ENCODE peak calls at places on chromosomes 4 and X, in seven cellular contexts. O is AG04450, Q is tibial artery, N is cardiac fibroblast, F is pancreas, E is GM23338, J is WERI-Rb-1. S is an unnamed sample.

GRCh38 chr4:1090465-1091440 is 22.6 kb downstream of the RNF212 start:
- DNase-seq in O (no peak), Q (no peak), N (no peak), F (no peak), E (no peak), J (no peak), S (no peak)

GRCh38 chr4:71266090-71266794 is 72.6 kb upstream of the SLC4A4 start:
- DNase-seq in O (peak), Q (no peak), N (peak), F (no peak), E (no peak), J (no peak), S (no peak)

GRCh38 chr4:123824524-123824923 is 427.9 kb downstream of the SPRY1 start:
- DNase-seq in O (no peak), Q (no peak), N (peak), F (no peak), E (no peak), J (no peak), S (no peak)

GRCh38 chrX:154990496-154990895 is 32.0 kb downstream of the F8 start:
- DNase-seq in O (no peak), Q (no peak), N (no peak), F (no peak), E (no peak), J (no peak), S (no peak)

GRCh38 chrX:40175416-40176255 is 77.9 kb upstream of the BCOR start:
- DNase-seq in O (no peak), Q (peak), N (peak), F (peak), E (peak), J (peak), S (peak)

GRCh38 chr4:87073570-87074470 is 139.0 kb downstream of the AFF1 start:
- DNase-seq in O (no peak), Q (no peak), N (no peak), F (no peak), E (no peak), J (peak), S (peak)

GRCh38 chr4:168832746-168833575 is 177.1 kb downstream of the CBR4 start:
- DNase-seq in O (no peak), Q (peak), N (peak), F (peak), E (peak), J (peak), S (no peak)

GRCh38 chrX:39449352-39449751 is 648.1 kb downstream of the MID1IP1 start:
- DNase-seq in O (no peak), Q (no peak), N (no peak), F (no peak), E (no peak), J (no peak), S (no peak)

GRCh38 chr4:176300565-176300964 is 19.2 kb upstream of the SPCS3 start:
- DNase-seq in O (no peak), Q (no peak), N (no peak), F (no peak), E (no peak), J (no peak), S (no peak)

GRCh38 chrX:10087391-10087790 is 69.4 kb upstream of the CLCN4 start:
- DNase-seq in O (no peak), Q (no peak), N (no peak), F (no peak), E (no peak), J (no peak), S (no peak)

GRCh38 chrX:140701480-140701879 is 8.1 kb upstream of the LINC00632 start:
- DNase-seq in O (no peak), Q (no peak), N (peak), F (no peak), E (peak), J (no peak), S (no peak)

GRCh38 chrX:133670394-133670793 is 255.1 kb upstream of the GPC4 start:
- DNase-seq in O (peak), Q (no peak), N (peak), F (no peak), E (peak), J (no peak), S (no peak)

GRCh38 chr4:78747328-78747946 is 28.7 kb upstream of the BMP2K start:
- DNase-seq in O (peak), Q (no peak), N (peak), F (no peak), E (no peak), J (no peak), S (no peak)

GRCh38 chr4:167234388-167234881 is at the start of gene SPOCK3:
- DNase-seq in O (no peak), Q (no peak), N (peak), F (peak), E (peak), J (peak), S (no peak)

GRCh38 chrX:106039920-106040319 is 1.4 kb upstream of the SERPINA7 start:
- DNase-seq in O (no peak), Q (no peak), N (peak), F (peak), E (peak), J (no peak), S (no peak)

GRCh38 chrX:72123471-72124185 is 8.1 kb downstream of the RTL5 start:
- DNase-seq in O (no peak), Q (peak), N (peak), F (no peak), E (peak), J (peak), S (no peak)

GRCh38 chr4:169385356-169385755 is 114.6 kb upstream of the SH3RF1 start:
- DNase-seq in O (peak), Q (no peak), N (peak), F (no peak), E (no peak), J (no peak), S (no peak)

GRCh38 chr4:20408596-20408995 is 156.9 kb downstream of the SLIT2 start:
- DNase-seq in O (no peak), Q (no peak), N (peak), F (no peak), E (no peak), J (no peak), S (no peak)

GRCh38 chrX:74531081-74531480 is 83.3 kb downstream of the RLIM start:
- DNase-seq in O (no peak), Q (no peak), N (no peak), F (no peak), E (no peak), J (no peak), S (no peak)

GRCh38 chrX:48531359-48531954 is 8.1 kb upstream of the TBC1D25 start:
- DNase-seq in O (no peak), Q (no peak), N (peak), F (no peak), E (no peak), J (no peak), S (no peak)

GRCh38 chr4:5371415-5372190 is 320.3 kb downstream of the STK32B start:
- DNase-seq in O (peak), Q (no peak), N (no peak), F (peak), E (no peak), J (no peak), S (no peak)

GRCh38 chrX:79367907-79368306 is 773 bp upstream of the ITM2A start:
- DNase-seq in O (no peak), Q (no peak), N (no peak), F (no peak), E (peak), J (no peak), S (no peak)

GRCh38 chr4:11467931-11468330 is 39.2 kb upstream of the HS3ST1 start:
- DNase-seq in O (no peak), Q (no peak), N (no peak), F (no peak), E (no peak), J (no peak), S (no peak)

GRCh38 chrX:139388234-139388633 is 142.3 kb upstream of the F9 start:
- DNase-seq in O (no peak), Q (no peak), N (no peak), F (no peak), E (peak), J (no peak), S (no peak)

GRCh38 chr4:41796545-41797210 is 48.2 kb upstream of the PHOX2B start:
- DNase-seq in O (no peak), Q (no peak), N (no peak), F (no peak), E (peak), J (peak), S (no peak)

GRCh38 chr4:8710946-8711345 is 118.4 kb downstream of the CPZ start:
- DNase-seq in O (no peak), Q (peak), N (no peak), F (no peak), E (no peak), J (no peak), S (no peak)

GRCh38 chr4:173461170-173461569 is 62.3 kb upstream of the SCRG1 start:
- DNase-seq in O (no peak), Q (no peak), N (no peak), F (no peak), E (no peak), J (no peak), S (no peak)

GRCh38 chr4:189022441-189023035 is 883.3 kb downstream of the TRIML1 start:
- DNase-seq in O (peak), Q (no peak), N (peak), F (no peak), E (no peak), J (no peak), S (no peak)

GRCh38 chrX:49001521-49002090 is 458 bp downstream of the GRIPAP1 start:
- DNase-seq in O (no peak), Q (no peak), N (peak), F (peak), E (peak), J (peak), S (peak)

GRCh38 chrX:22126311-22126710 is 94.2 kb downstream of the PHEX start:
- DNase-seq in O (no peak), Q (no peak), N (peak), F (no peak), E (no peak), J (no peak), S (no peak)

GRCh38 chrX:107714196-107714811 is 61.3 kb downstream of the TSC22D3 start:
- DNase-seq in O (no peak), Q (peak), N (peak), F (no peak), E (no peak), J (no peak), S (no peak)
- TF ChIP-seq CTCF in O (peak), Q (peak), N (peak), F (no peak), E (no peak), J (no peak), S (peak)

GRCh38 chr4:112145820-112146813 is 863 bp downstream of the FAM241A start:
- DNase-seq in O (no peak), Q (peak), N (peak), F (peak), E (peak), J (peak), S (peak)

GRCh38 chr4:112150920-112151319 is 5.7 kb downstream of the FAM241A start:
- DNase-seq in O (no peak), Q (no peak), N (no peak), F (no peak), E (no peak), J (no peak), S (no peak)

GRCh38 chr4:112144546-112145325 is 518 bp upstream of the FAM241A start:
- DNase-seq in O (no peak), Q (peak), N (no peak), F (no peak), E (no peak), J (no peak), S (no peak)

GRCh38 chr4:112145326-112145819 is at the start of gene FAM241A:
- DNase-seq in O (peak), Q (peak), N (peak), F (peak), E (peak), J (peak), S (peak)

GRCh38 chr4:112147697-112148096 is 2.4 kb downstream of the FAM241A start:
- DNase-seq in O (no peak), Q (no peak), N (peak), F (no peak), E (no peak), J (no peak), S (no peak)
- H3K4me3 ChIP-seq in O (no peak), Q (no peak), N (no peak), F (no peak), E (no peak), J (no peak), S (no peak)

DNA sequence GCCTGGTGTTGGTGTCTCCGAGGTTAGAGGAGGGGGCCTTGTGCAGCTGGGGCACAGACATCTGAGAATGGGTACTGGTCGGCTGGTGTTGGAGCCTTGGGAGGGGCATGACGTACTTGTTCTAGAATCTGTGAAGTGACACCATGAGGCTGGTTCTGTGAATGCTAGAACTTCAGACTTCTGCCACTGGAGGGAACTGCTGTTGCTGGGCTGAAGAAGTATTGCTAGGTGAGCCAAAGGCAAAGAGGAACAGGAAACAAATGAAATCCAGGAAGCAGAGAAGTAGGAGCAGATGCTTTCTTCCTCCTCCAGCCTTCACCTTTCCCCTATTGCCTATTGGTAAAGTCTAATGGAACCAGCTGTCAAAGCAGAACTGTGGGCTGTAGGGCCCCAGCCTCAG is 120.9 kb upstream of the DDIT4L start:
- DNase-seq in O (no peak), Q (no peak), N (no peak), F (no peak), E (peak), J (peak), S (no peak)
- TF ChIP-seq CTCF in O (peak), Q (no peak), N (peak), F (no peak), E (no peak), J (peak), S (peak)

DNA sequence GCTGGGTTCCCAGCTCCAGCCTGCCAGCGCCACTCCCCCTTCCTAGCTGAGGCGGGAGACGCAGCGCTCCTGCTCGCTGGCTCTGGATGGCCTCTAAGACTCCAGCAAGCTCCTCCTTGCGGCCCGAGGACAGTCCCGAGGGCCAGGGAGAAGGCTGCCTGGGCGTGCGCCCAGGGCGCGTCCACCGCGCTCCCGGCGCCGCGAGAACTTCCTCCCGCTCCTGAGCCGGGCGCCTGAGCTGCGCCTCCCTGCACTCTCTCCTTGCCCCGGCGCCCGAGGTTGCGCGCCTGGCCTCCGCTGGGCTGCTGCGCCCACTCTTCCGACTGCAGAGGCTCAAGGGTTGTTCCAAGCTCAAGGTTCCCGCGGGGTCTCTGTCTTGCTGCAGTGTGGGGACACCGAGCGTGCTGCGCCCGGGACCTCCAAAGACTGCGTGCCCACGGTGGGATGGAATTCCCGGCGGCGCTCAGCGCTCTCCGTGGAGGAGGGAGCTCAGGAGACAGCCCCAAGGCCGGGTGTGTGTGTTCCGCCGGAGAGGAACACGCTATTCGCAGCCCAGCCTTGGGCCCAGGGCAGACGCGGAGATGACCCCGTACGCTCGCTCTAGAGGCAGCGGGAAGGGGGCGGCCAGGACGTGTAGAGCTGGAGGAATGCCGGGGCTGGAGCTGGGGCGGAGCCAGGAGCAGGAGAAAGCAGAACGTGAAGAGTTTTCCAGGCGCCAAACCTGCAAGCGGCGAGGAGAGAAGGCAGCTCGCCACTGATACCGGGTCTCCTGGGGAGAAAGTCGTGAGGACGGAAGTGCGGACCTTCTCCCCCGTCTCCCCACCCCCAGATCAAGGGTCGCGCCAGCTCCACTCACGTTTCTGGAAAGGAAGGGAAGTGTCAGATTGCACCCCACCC is at the start of gene ARHGAP6:
- DNase-seq in O (no peak), Q (peak), N (peak), F (no peak), E (peak), J (peak), S (no peak)
- H3K4me3 ChIP-seq in O (peak), Q (peak), N (peak), F (peak), E (peak), J (no peak), S (peak)

DNA sequence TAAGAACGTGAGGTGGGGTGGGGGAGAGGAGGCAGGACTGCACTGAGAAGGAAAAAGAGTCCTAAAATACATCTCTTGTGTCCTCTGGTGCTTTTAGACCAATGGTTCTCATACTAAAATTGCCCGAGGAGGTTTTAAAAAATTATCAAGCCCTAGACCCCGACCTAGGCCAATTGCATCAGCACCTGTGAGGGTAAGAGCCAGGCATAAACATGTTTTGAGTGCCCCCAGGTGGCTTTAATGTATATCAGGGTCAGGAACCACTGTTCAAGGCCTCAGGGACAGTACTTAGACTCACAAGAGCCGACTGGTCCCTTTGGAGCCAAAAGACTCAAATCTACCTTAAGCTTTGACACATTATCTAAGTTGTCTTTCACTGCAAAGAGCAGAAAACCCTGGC is 37.5 kb upstream of the TMEM150C start:
- DNase-seq in O (no peak), Q (no peak), N (peak), F (no peak), E (peak), J (peak), S (no peak)
- TF ChIP-seq CTCF in O (no peak), Q (no peak), N (no peak), F (no peak), E (peak), J (peak), S (peak)

GRCh38 chrX:148555101-148555500 is 54.7 kb downstream of the AFF2 start:
- DNase-seq in O (no peak), Q (no peak), N (no peak), F (no peak), E (no peak), J (peak), S (no peak)
- H3K4me3 ChIP-seq in O (no peak), Q (no peak), N (no peak), F (no peak), E (no peak), J (peak), S (no peak)

DNA sequence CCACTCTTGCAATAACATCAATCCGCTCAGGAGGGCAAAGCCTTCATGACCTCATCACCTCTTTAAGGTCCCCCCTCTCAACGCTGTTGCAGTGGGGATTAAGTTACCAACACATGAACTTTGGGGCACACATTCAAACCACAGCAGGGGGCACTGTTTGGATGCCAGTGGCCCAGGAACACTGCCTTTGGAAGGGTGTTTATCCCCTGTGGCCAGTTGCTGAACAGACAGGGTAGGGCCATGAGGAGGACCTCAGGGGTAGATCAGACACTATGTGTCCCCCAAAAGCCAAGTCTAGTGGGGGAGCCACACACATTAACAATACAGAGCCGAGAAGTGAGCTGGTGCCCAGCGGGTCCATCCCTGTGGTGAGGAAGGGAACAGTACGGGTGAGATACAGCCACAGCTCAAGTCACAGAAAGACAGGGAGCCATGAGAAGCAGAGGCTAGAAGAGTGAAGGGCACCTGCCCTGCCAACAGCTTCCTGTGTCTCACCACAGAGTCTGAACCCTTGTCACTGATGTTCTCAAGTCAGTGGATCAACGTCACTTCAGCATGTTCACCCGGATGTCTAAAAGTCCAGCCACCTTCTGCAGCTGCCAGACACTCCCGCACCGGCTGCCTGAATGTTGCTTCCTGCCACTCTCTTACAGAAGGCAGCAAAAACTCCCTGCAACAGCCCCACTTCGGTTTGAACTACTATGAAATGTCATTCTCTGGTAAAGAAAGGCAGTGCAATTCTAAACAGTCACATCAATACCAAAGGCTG is 19.9 kb upstream of the MXD4 start:
- DNase-seq in O (no peak), Q (no peak), N (peak), F (no peak), E (no peak), J (peak), S (peak)
- TF ChIP-seq CTCF in O (peak), Q (no peak), N (peak), F (no peak), E (no peak), J (peak), S (peak)

DNA sequence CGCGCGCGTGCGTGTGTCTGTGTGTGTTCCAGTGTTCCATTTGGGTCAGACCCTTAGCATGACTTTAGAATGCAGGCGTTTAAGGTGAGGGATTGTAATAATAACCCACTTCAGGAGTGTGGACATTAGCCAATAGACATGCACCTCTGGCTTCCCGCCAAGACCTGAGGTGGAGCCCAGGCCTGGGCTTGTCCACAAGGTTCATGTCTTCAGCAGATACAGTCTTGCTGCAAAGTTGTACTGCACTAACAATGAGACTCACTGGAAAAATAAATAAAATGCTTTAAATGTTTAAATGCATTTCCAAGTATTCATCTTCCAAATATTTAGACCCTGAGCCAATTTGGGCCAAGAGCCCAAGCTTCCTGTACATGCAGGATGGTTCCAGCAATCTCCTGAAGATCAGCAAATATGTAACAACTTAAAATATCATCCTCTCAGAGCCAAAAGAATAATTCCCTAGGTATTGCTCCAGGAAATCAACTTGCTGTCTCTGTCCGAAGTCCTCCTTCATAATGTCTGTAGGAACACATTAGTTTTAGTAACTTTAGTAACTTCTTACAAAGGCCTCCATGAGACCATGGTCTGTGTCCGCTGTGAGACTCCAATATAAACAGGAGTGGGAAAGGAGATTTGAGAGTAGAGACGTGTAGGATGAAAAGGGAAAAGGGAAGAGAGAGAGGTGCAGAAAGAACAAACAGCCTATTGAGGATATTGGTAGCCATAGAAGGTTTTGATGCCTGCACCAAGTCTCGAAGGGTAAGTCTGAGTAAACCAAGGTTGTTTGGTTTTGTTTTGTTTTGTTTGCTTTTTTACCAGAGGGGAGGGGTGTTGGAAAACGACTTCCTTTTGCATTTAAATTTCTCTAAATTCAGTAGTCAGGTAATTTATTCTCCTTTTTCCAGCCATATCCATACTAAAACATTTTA is 98.5 kb upstream of the KLF3 start:
- DNase-seq in O (peak), Q (no peak), N (peak), F (no peak), E (no peak), J (no peak), S (no peak)
- H3K4me3 ChIP-seq in O (no peak), Q (no peak), N (no peak), F (no peak), E (no peak), J (no peak), S (no peak)